ENCODE peak calls at places on chromosomes 2 and 18, in four cellular contexts. One of them, this sample, is unnamed.

GRCh38 chr2:178799305-178799704 is 7.9 kb downstream of the TTN start:
- ATAC-seq in CD4-positive, CD25-positive, alpha-beta regulatory T cell: no peak
- ATAC-seq in activated naive CD4-positive, alpha-beta T cell treated with anti-CD3 and anti-CD28 coated beads, Interleukin-2, amount 50 U/mL, for 72 hours: no peak
- ATAC-seq in foreskin keratinocyte: no peak
- ATAC-seq in this sample: no peak

GRCh38 chr18:79528846-79529245 is 133.1 kb downstream of the NFATC1 start:
- ATAC-seq in CD4-positive, CD25-positive, alpha-beta regulatory T cell: peak; percentile 40
- ATAC-seq in foreskin keratinocyte: peak; percentile 54
- ATAC-seq in activated naive CD4-positive, alpha-beta T cell treated with anti-CD3 and anti-CD28 coated beads, Interleukin-2, amount 50 U/mL, for 72 hours: no peak
- ATAC-seq in this sample: no peak

GRCh38 chr18:77061946-77062517 is 70.6 kb downstream of the MBP start:
- ATAC-seq in CD4-positive, CD25-positive, alpha-beta regulatory T cell: no peak
- ATAC-seq in foreskin keratinocyte: no peak
- ATAC-seq in activated naive CD4-positive, alpha-beta T cell treated with anti-CD3 and anti-CD28 coated beads, Interleukin-2, amount 50 U/mL, for 72 hours: no peak
- ATAC-seq in this sample: peak; percentile 30

GRCh38 chr2:84459944-84460429 is 907 bp upstream of the SUCLG1 start:
- ATAC-seq in foreskin keratinocyte: peak; percentile 1
- ATAC-seq in activated naive CD4-positive, alpha-beta T cell treated with anti-CD3 and anti-CD28 coated beads, Interleukin-2, amount 50 U/mL, for 72 hours: no peak
- ATAC-seq in CD4-positive, CD25-positive, alpha-beta regulatory T cell: no peak
- ATAC-seq in this sample: no peak

GRCh38 chr2:239303711-239304532 is 96.9 kb downstream of the HDAC4 start:
- ATAC-seq in activated naive CD4-positive, alpha-beta T cell treated with anti-CD3 and anti-CD28 coated beads, Interleukin-2, amount 50 U/mL, for 72 hours: peak; percentile 94
- ATAC-seq in foreskin keratinocyte: no peak
- ATAC-seq in CD4-positive, CD25-positive, alpha-beta regulatory T cell: peak; percentile 31
- ATAC-seq in this sample: peak; percentile 95

GRCh38 chr18:6661692-6662415 is 67.7 kb upstream of the ARHGAP28 start:
- ATAC-seq in CD4-positive, CD25-positive, alpha-beta regulatory T cell: no peak
- ATAC-seq in activated naive CD4-positive, alpha-beta T cell treated with anti-CD3 and anti-CD28 coated beads, Interleukin-2, amount 50 U/mL, for 72 hours: no peak
- ATAC-seq in foreskin keratinocyte: no peak
- ATAC-seq in this sample: no peak

GRCh38 chr2:110865188-110865587 is 132.8 kb downstream of the ACOXL start:
- ATAC-seq in foreskin keratinocyte: no peak
- ATAC-seq in activated naive CD4-positive, alpha-beta T cell treated with anti-CD3 and anti-CD28 coated beads, Interleukin-2, amount 50 U/mL, for 72 hours: peak; percentile 79
- ATAC-seq in CD4-positive, CD25-positive, alpha-beta regulatory T cell: peak; percentile 86
- ATAC-seq in this sample: peak; percentile 74

GRCh38 chr2:38184964-38185603 is 109.1 kb upstream of the CYP1B1 start:
- ATAC-seq in CD4-positive, CD25-positive, alpha-beta regulatory T cell: no peak
- ATAC-seq in foreskin keratinocyte: peak; percentile 25
- ATAC-seq in activated naive CD4-positive, alpha-beta T cell treated with anti-CD3 and anti-CD28 coated beads, Interleukin-2, amount 50 U/mL, for 72 hours: no peak
- ATAC-seq in this sample: peak; percentile 53

GRCh38 chr2:211879323-211879722 is 659.3 kb downstream of the ERBB4 start:
- ATAC-seq in activated naive CD4-positive, alpha-beta T cell treated with anti-CD3 and anti-CD28 coated beads, Interleukin-2, amount 50 U/mL, for 72 hours: no peak
- ATAC-seq in CD4-positive, CD25-positive, alpha-beta regulatory T cell: no peak
- ATAC-seq in foreskin keratinocyte: peak; percentile 32
- ATAC-seq in this sample: no peak

GRCh38 chr18:27546991-27547390 is 361.9 kb upstream of the CHST9 start:
- ATAC-seq in activated naive CD4-positive, alpha-beta T cell treated with anti-CD3 and anti-CD28 coated beads, Interleukin-2, amount 50 U/mL, for 72 hours: no peak
- ATAC-seq in foreskin keratinocyte: no peak
- ATAC-seq in CD4-positive, CD25-positive, alpha-beta regulatory T cell: no peak
- ATAC-seq in this sample: no peak

GRCh38 chr2:222568866-222569265 is 87.0 kb downstream of the FARSB start:
- ATAC-seq in foreskin keratinocyte: no peak
- ATAC-seq in activated naive CD4-positive, alpha-beta T cell treated with anti-CD3 and anti-CD28 coated beads, Interleukin-2, amount 50 U/mL, for 72 hours: no peak
- ATAC-seq in CD4-positive, CD25-positive, alpha-beta regulatory T cell: no peak
- ATAC-seq in this sample: no peak

GRCh38 chr2:9494096-9494495 is 19.7 kb downstream of the IAH1 start:
- ATAC-seq in CD4-positive, CD25-positive, alpha-beta regulatory T cell: no peak
- ATAC-seq in foreskin keratinocyte: no peak
- ATAC-seq in activated naive CD4-positive, alpha-beta T cell treated with anti-CD3 and anti-CD28 coated beads, Interleukin-2, amount 50 U/mL, for 72 hours: peak; percentile 69
- ATAC-seq in this sample: peak; percentile 56

GRCh38 chr2:64812298-64812697 is 158.6 kb upstream of the SERTAD2 start:
- ATAC-seq in activated naive CD4-positive, alpha-beta T cell treated with anti-CD3 and anti-CD28 coated beads, Interleukin-2, amount 50 U/mL, for 72 hours: no peak
- ATAC-seq in foreskin keratinocyte: no peak
- ATAC-seq in CD4-positive, CD25-positive, alpha-beta regulatory T cell: no peak
- ATAC-seq in this sample: no peak

GRCh38 chr2:85761946-85762345 is 8.2 kb downstream of the ATOH8 start:
- ATAC-seq in activated naive CD4-positive, alpha-beta T cell treated with anti-CD3 and anti-CD28 coated beads, Interleukin-2, amount 50 U/mL, for 72 hours: no peak
- ATAC-seq in CD4-positive, CD25-positive, alpha-beta regulatory T cell: no peak
- ATAC-seq in foreskin keratinocyte: no peak
- ATAC-seq in this sample: no peak

GRCh38 chr2:72932805-72933204 is 15.5 kb downstream of the EMX1 start:
- ATAC-seq in CD4-positive, CD25-positive, alpha-beta regulatory T cell: no peak
- ATAC-seq in activated naive CD4-positive, alpha-beta T cell treated with anti-CD3 and anti-CD28 coated beads, Interleukin-2, amount 50 U/mL, for 72 hours: no peak
- ATAC-seq in foreskin keratinocyte: no peak
- ATAC-seq in this sample: no peak

GRCh38 chr2:109530712-109531111 is 83.1 kb downstream of the SEPTIN10 start:
- ATAC-seq in foreskin keratinocyte: no peak
- ATAC-seq in activated naive CD4-positive, alpha-beta T cell treated with anti-CD3 and anti-CD28 coated beads, Interleukin-2, amount 50 U/mL, for 72 hours: no peak
- ATAC-seq in CD4-positive, CD25-positive, alpha-beta regulatory T cell: no peak
- ATAC-seq in this sample: no peak

GRCh38 chr2:23939054-23939436 is 1.2 kb upstream of the UBXN2A start:
- ATAC-seq in activated naive CD4-positive, alpha-beta T cell treated with anti-CD3 and anti-CD28 coated beads, Interleukin-2, amount 50 U/mL, for 72 hours: no peak
- ATAC-seq in CD4-positive, CD25-positive, alpha-beta regulatory T cell: no peak
- ATAC-seq in foreskin keratinocyte: no peak
- ATAC-seq in this sample: no peak

GRCh38 chr2:49914281-49914680 is 760.0 kb upstream of the FSHR start:
- ATAC-seq in activated naive CD4-positive, alpha-beta T cell treated with anti-CD3 and anti-CD28 coated beads, Interleukin-2, amount 50 U/mL, for 72 hours: no peak
- ATAC-seq in CD4-positive, CD25-positive, alpha-beta regulatory T cell: no peak
- ATAC-seq in foreskin keratinocyte: peak; percentile 100
- ATAC-seq in this sample: no peak

GRCh38 chr2:15253817-15254216 is 307.3 kb downstream of the NBAS start:
- ATAC-seq in CD4-positive, CD25-positive, alpha-beta regulatory T cell: no peak
- ATAC-seq in foreskin keratinocyte: no peak
- ATAC-seq in activated naive CD4-positive, alpha-beta T cell treated with anti-CD3 and anti-CD28 coated beads, Interleukin-2, amount 50 U/mL, for 72 hours: no peak
- ATAC-seq in this sample: no peak

GRCh38 chr2:190641469-190641868 is 7.4 kb upstream of the NAB1 start:
- ATAC-seq in activated naive CD4-positive, alpha-beta T cell treated with anti-CD3 and anti-CD28 coated beads, Interleukin-2, amount 50 U/mL, for 72 hours: no peak
- ATAC-seq in CD4-positive, CD25-positive, alpha-beta regulatory T cell: peak; percentile 18
- ATAC-seq in foreskin keratinocyte: no peak
- ATAC-seq in this sample: no peak

GRCh38 chr2:209638346-209638745 is 133.3 kb upstream of the UNC80 start:
- ATAC-seq in CD4-positive, CD25-positive, alpha-beta regulatory T cell: no peak
- ATAC-seq in foreskin keratinocyte: peak; percentile 87
- ATAC-seq in activated naive CD4-positive, alpha-beta T cell treated with anti-CD3 and anti-CD28 coated beads, Interleukin-2, amount 50 U/mL, for 72 hours: peak; percentile 93
- ATAC-seq in this sample: peak; percentile 72

GRCh38 chr2:134771313-134771801 is 52.6 kb upstream of the TMEM163 start:
- ATAC-seq in activated naive CD4-positive, alpha-beta T cell treated with anti-CD3 and anti-CD28 coated beads, Interleukin-2, amount 50 U/mL, for 72 hours: no peak
- ATAC-seq in CD4-positive, CD25-positive, alpha-beta regulatory T cell: no peak
- ATAC-seq in foreskin keratinocyte: no peak
- ATAC-seq in this sample: no peak

GRCh38 chr2:127630409-127631183 is 15.4 kb upstream of the GPR17 start:
- ATAC-seq in CD4-positive, CD25-positive, alpha-beta regulatory T cell: no peak
- ATAC-seq in activated naive CD4-positive, alpha-beta T cell treated with anti-CD3 and anti-CD28 coated beads, Interleukin-2, amount 50 U/mL, for 72 hours: no peak
- ATAC-seq in foreskin keratinocyte: no peak
- ATAC-seq in this sample: no peak

GRCh38 chr2:203721770-203722169 is 15.3 kb downstream of the CD28 start:
- ATAC-seq in activated naive CD4-positive, alpha-beta T cell treated with anti-CD3 and anti-CD28 coated beads, Interleukin-2, amount 50 U/mL, for 72 hours: no peak
- ATAC-seq in foreskin keratinocyte: no peak
- ATAC-seq in CD4-positive, CD25-positive, alpha-beta regulatory T cell: no peak
- ATAC-seq in this sample: no peak

GRCh38 chr18:1103567-1103966 is 198.9 kb downstream of the ADCYAP1 start:
- ATAC-seq in activated naive CD4-positive, alpha-beta T cell treated with anti-CD3 and anti-CD28 coated beads, Interleukin-2, amount 50 U/mL, for 72 hours: no peak
- ATAC-seq in CD4-positive, CD25-positive, alpha-beta regulatory T cell: no peak
- ATAC-seq in foreskin keratinocyte: no peak
- ATAC-seq in this sample: no peak

GRCh38 chr18:77590928-77591327 is 341.3 kb downstream of the GALR1 start:
- ATAC-seq in activated naive CD4-positive, alpha-beta T cell treated with anti-CD3 and anti-CD28 coated beads, Interleukin-2, amount 50 U/mL, for 72 hours: no peak
- ATAC-seq in foreskin keratinocyte: no peak
- ATAC-seq in CD4-positive, CD25-positive, alpha-beta regulatory T cell: no peak
- ATAC-seq in this sample: no peak

GRCh38 chr18:50152900-50153299 is 42.0 kb downstream of the MYO5B start:
- ATAC-seq in foreskin keratinocyte: no peak
- ATAC-seq in activated naive CD4-positive, alpha-beta T cell treated with anti-CD3 and anti-CD28 coated beads, Interleukin-2, amount 50 U/mL, for 72 hours: no peak
- ATAC-seq in CD4-positive, CD25-positive, alpha-beta regulatory T cell: no peak
- ATAC-seq in this sample: no peak

GRCh38 chr18:54806526-54806925 is 21.8 kb upstream of the RAB27B start:
- ATAC-seq in CD4-positive, CD25-positive, alpha-beta regulatory T cell: no peak
- ATAC-seq in foreskin keratinocyte: no peak
- ATAC-seq in activated naive CD4-positive, alpha-beta T cell treated with anti-CD3 and anti-CD28 coated beads, Interleukin-2, amount 50 U/mL, for 72 hours: no peak
- ATAC-seq in this sample: peak; percentile 32

GRCh38 chr2:217964658-217965161 is 38.1 kb downstream of the TNS1 start:
- ATAC-seq in CD4-positive, CD25-positive, alpha-beta regulatory T cell: no peak
- ATAC-seq in activated naive CD4-positive, alpha-beta T cell treated with anti-CD3 and anti-CD28 coated beads, Interleukin-2, amount 50 U/mL, for 72 hours: no peak
- ATAC-seq in foreskin keratinocyte: no peak
- ATAC-seq in this sample: no peak

GRCh38 chr18:23539298-23539697 is 36.0 kb downstream of the RMC1 start:
- ATAC-seq in CD4-positive, CD25-positive, alpha-beta regulatory T cell: no peak
- ATAC-seq in activated naive CD4-positive, alpha-beta T cell treated with anti-CD3 and anti-CD28 coated beads, Interleukin-2, amount 50 U/mL, for 72 hours: no peak
- ATAC-seq in foreskin keratinocyte: no peak
- ATAC-seq in this sample: no peak

GRCh38 chr2:58047373-58047674 is 718 bp downstream of the VRK2 start:
- ATAC-seq in activated naive CD4-positive, alpha-beta T cell treated with anti-CD3 and anti-CD28 coated beads, Interleukin-2, amount 50 U/mL, for 72 hours: peak; percentile 56
- ATAC-seq in foreskin keratinocyte: peak; percentile 8
- ATAC-seq in CD4-positive, CD25-positive, alpha-beta regulatory T cell: no peak
- ATAC-seq in this sample: peak; percentile 72

GRCh38 chr2:37625156-37625555 is 46.3 kb downstream of the CDC42EP3 start:
- ATAC-seq in activated naive CD4-positive, alpha-beta T cell treated with anti-CD3 and anti-CD28 coated beads, Interleukin-2, amount 50 U/mL, for 72 hours: no peak
- ATAC-seq in CD4-positive, CD25-positive, alpha-beta regulatory T cell: no peak
- ATAC-seq in foreskin keratinocyte: peak; percentile 71
- ATAC-seq in this sample: no peak

GRCh38 chr18:74110149-74110548 is 37.5 kb downstream of the FBXO15 start:
- ATAC-seq in foreskin keratinocyte: no peak
- ATAC-seq in activated naive CD4-positive, alpha-beta T cell treated with anti-CD3 and anti-CD28 coated beads, Interleukin-2, amount 50 U/mL, for 72 hours: no peak
- ATAC-seq in CD4-positive, CD25-positive, alpha-beta regulatory T cell: no peak
- ATAC-seq in this sample: no peak

GRCh38 chr2:197130318-197130717 is 180.3 kb downstream of the ANKRD44 start:
- ATAC-seq in activated naive CD4-positive, alpha-beta T cell treated with anti-CD3 and anti-CD28 coated beads, Interleukin-2, amount 50 U/mL, for 72 hours: peak; percentile 75
- ATAC-seq in CD4-positive, CD25-positive, alpha-beta regulatory T cell: peak; percentile 75
- ATAC-seq in foreskin keratinocyte: no peak
- ATAC-seq in this sample: peak; percentile 89

GRCh38 chr18:77073336-77074093 is 59.1 kb downstream of the MBP start:
- ATAC-seq in activated naive CD4-positive, alpha-beta T cell treated with anti-CD3 and anti-CD28 coated beads, Interleukin-2, amount 50 U/mL, for 72 hours: peak; percentile 17
- ATAC-seq in foreskin keratinocyte: no peak
- ATAC-seq in CD4-positive, CD25-positive, alpha-beta regulatory T cell: peak; percentile 40
- ATAC-seq in this sample: peak; percentile 66